ENCODE peak calls at places on chromosomes 16 and 17, in five cellular contexts. P, D, A, M and J are unnamed samples. For H3K36me3, the result is how much of the 10 kb centered on the place peaks cover.

GRCh38 chr17:56441331-56441730 is 152.2 kb upstream of the NOG start:
- DNase-seq in P (no peak), D (no peak), A (no peak), M (no peak), J (no peak)

GRCh38 chr17:82930924-82931695 is 91.3 kb upstream of the ZNF750 start:
- DNase-seq in P (no peak), D (peak), A (no peak), M (no peak), J (peak)

GRCh38 chr16:73059779-73060178 is 11.9 kb upstream of the ZFHX3 start:
- DNase-seq in P (no peak), D (no peak), A (no peak), M (no peak), J (no peak)

GRCh38 chr17:43530303-43531081 is 15.6 kb downstream of the ETV4 start:
- DNase-seq in P (peak), D (peak), A (peak), M (no peak), J (peak)

GRCh38 chr16:61901689-61902088 is 134.5 kb downstream of the CDH8 start:
- DNase-seq in P (no peak), D (no peak), A (no peak), M (no peak), J (no peak)

GRCh38 chr16:50309156-50309526 is 42.8 kb downstream of the ADCY7 start:
- DNase-seq in P (no peak), D (no peak), A (no peak), M (no peak), J (no peak)

GRCh38 chr17:8913879-8914278 is 46.4 kb upstream of the PIK3R6 start:
- DNase-seq in P (no peak), D (no peak), A (no peak), M (no peak), J (no peak)

GRCh38 chr17:46977348-46977747 is 1.7 kb downstream of the RPRML start:
- DNase-seq in P (peak), D (no peak), A (no peak), M (no peak), J (peak)

GRCh38 chr17:80864751-80865150 is 126.9 kb upstream of the CHMP6 start:
- DNase-seq in P (no peak), D (no peak), A (peak), M (no peak), J (no peak)

GRCh38 chr17:7240375-7240774 is 1.1 kb upstream of the PHF23 start:
- DNase-seq in P (no peak), D (no peak), A (no peak), M (no peak), J (no peak)

GRCh38 chr16:30533748-30534367 is 800 bp downstream of the ZNF747 start:
- DNase-seq in P (no peak), D (no peak), A (no peak), M (peak), J (no peak)

GRCh38 chr16:57231821-57232350 is 13.2 kb upstream of the ARL2BP start:
- DNase-seq in P (no peak), D (no peak), A (no peak), M (no peak), J (no peak)

DNA sequence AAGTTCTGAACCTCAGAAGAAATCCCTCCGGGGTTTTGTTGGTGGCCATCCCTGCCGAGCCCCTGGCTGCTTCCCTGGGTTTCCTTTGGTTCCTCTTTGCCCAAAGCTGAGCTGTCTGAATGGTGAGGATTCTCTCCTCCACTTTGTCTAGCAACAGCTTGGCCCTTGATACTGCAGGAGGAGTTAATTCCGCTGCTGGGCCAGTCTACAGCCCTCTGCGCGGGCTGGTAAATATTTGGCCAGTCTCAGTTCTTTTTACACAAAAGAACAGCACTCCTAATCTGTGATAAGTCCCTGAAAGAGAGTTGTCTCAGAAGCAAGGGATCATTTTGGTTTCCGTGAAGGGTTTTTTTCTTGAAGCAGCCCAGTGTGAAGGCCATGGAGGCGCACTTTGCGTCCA is 171.0 kb downstream of the RAB11FIP4 start:
- DNase-seq in P (no peak), D (no peak), A (no peak), M (no peak), J (no peak)
- H3K4me3 ChIP-seq in P (no peak), D (no peak), A (no peak), M (no peak), J (no peak)

GRCh38 chr17:32931686-32932085 is 3.7 kb downstream of the TMEM98 start:
- DNase-seq in P (no peak), D (no peak), A (no peak), M (no peak), J (no peak)

GRCh38 chr17:32936894-32937500 is 9.0 kb downstream of the TMEM98 start:
- DNase-seq in P (peak), D (peak), A (peak), M (peak), J (peak)

GRCh38 chr17:32936157-32936893 is 8.4 kb downstream of the TMEM98 start:
- DNase-seq in P (no peak), D (no peak), A (no peak), M (no peak), J (no peak)

GRCh38 chr17:32930512-32930911 is 2.6 kb downstream of the TMEM98 start:
- DNase-seq in P (no peak), D (no peak), A (no peak), M (no peak), J (no peak)

DNA sequence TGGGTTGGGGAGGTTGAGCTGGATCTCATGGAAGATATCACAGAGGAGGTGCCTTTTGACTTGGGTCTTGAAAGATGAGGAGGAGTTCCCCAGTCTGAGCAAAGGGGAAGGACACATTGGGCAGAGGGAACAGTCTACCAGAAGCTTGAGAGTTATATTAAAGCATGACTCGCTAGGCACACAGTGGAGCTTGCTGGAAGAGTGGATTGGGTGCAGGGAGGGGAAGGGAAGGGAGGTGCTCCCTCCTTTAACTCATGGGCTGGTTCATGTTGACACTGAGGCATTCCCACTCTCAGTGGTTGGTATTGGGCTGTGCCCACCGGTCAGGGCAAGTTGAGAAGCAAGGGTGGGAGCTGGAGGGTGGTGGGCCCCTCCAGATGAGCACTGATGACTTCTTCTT is 5.9 kb downstream of the TMEM98 start:
- DNase-seq in P (no peak), D (no peak), A (no peak), M (no peak), J (no peak)
- H3K36me3 ChIP-seq in P (under half), D (under half), A (under half), M (under half), J (under half)

GRCh38 chr16:17275989-17276530 is 194.7 kb downstream of the XYLT1 start:
- DNase-seq in P (no peak), D (no peak), A (no peak), M (no peak), J (no peak)

GRCh38 chr16:17275076-17275732 is 195.6 kb downstream of the XYLT1 start:
- DNase-seq in P (no peak), D (no peak), A (peak), M (no peak), J (no peak)

GRCh38 chr16:17278988-17279387 is 191.8 kb downstream of the XYLT1 start:
- DNase-seq in P (no peak), D (no peak), A (no peak), M (no peak), J (no peak)

GRCh38 chr16:17276610-17277009 is 194.2 kb downstream of the XYLT1 start:
- DNase-seq in P (no peak), D (no peak), A (no peak), M (no peak), J (no peak)

DNA sequence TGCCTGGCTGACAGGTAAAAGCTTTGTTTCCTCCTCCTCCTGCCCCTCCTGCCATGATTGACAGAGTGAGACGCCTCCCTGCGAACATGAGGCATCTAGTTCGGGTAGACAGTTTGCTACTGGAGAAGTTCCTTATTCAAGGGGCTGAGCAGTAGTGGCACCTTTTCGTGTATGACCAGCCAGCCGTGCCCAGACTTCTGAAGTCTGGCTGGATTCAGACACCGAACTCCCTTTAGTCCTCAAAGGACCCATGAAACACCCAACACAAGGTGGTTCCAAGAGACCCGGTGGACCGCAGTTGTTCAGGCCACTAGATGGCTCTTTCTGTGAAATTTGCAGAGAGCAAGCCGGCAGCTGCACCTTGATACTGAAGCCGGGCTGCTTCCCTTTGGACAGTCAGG is 192.8 kb downstream of the XYLT1 start:
- DNase-seq in P (peak), D (peak), A (peak), M (no peak), J (peak)
- TF ChIP-seq CTCF in P (peak), D (peak), A (peak), M (peak), J (peak)

GRCh38 chr16:58267524-58268243 is 27.1 kb downstream of the PRSS54 start:
- DNase-seq in P (no peak), D (no peak), A (no peak), M (no peak), J (no peak)

GRCh38 chr16:58271589-58271988 is 23.2 kb downstream of the PRSS54 start:
- DNase-seq in P (no peak), D (no peak), A (no peak), M (no peak), J (no peak)

GRCh38 chr16:58269526-58269925 is 25.3 kb downstream of the PRSS54 start:
- DNase-seq in P (no peak), D (no peak), A (no peak), M (no peak), J (no peak)

GRCh38 chr16:58272855-58273254 is 22.0 kb downstream of the PRSS54 start:
- DNase-seq in P (no peak), D (no peak), A (no peak), M (no peak), J (no peak)
- H3K4me3 ChIP-seq in P (no peak), D (no peak), A (no peak), M (no peak), J (no peak)

DNA sequence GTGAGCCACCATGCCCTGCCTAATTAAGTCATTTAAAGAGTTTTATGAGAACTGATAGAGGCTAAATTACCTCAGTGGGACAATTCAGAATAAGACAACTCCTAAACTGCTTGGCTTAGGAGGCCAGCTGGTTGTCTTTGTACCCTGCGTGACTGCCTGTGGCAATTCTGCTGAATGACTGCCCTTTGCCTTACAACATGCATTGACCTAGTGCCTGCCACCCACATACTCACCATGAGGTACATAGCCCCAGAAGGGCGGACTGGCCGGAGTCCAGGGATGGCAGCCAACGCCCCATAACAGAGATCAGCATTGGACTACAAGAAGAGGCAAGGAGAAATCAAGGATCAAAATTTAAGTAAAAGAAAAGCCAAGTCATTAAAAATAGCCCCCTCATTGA is 7.3 kb downstream of the TAT start:
- DNase-seq in P (no peak), D (no peak), A (peak), M (no peak), J (no peak)
- H3K36me3 ChIP-seq in P (under half), D (under half), A (under half), M (under half), J (under half)

DNA sequence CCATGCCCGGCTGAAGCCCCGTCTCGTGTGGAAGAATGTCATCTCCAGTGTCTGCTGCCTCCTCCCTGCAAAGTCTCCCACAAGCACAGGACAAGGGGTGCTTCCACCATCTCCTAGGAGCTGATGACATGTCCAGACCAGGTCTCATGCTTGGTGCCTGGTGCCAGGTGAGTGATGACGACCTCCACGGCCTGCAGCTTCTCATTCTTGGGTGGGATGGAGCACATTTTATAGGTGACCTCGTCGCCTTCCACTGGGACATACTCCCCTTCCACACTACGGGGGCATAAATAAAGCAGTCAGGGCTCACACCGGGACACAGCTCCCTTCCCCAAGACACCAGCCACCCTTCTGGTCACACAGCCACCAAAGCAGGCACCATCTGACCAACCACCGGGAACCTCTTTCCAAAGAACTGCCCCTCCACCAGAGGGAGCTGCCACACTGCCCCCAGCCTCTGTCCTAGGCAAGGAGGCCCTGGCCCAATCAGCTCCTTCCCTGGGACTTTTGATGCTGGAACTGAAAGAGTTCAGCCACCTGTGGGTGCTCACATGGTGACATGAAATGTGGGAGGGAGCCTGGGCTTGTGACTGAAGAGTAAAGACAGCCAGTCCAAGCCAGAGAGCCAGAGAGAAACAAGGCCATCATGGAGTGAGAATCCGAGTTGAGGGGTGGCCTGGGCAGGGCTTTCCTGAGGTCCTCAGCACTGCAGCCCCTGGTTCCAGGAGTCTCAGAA is 13.6 kb downstream of the CARHSP1 start:
- DNase-seq in P (no peak), D (no peak), A (peak), M (no peak), J (no peak)
- TF ChIP-seq CTCF in P (peak), D (no peak), A (no peak), M (peak), J (peak)

GRCh38 chr17:21573961-21574610 is 118.2 kb upstream of the KCNJ18 start:
- DNase-seq in P (no peak), D (peak), A (peak), M (no peak), J (peak)
- H3K4me3 ChIP-seq in P (no peak), D (peak), A (no peak), M (no peak), J (peak)

GRCh38 chr17:40084477-40084876 is 15.9 kb downstream of the NR1D1 start:
- DNase-seq in P (no peak), D (no peak), A (no peak), M (no peak), J (no peak)

GRCh38 chr17:40087903-40088718 is 12.3 kb downstream of the NR1D1 start:
- DNase-seq in P (no peak), D (no peak), A (no peak), M (no peak), J (no peak)

GRCh38 chr17:40087049-40087794 is 13.2 kb downstream of the NR1D1 start:
- DNase-seq in P (no peak), D (no peak), A (no peak), M (no peak), J (no peak)

GRCh38 chr17:40089085-40089895 is 11.1 kb downstream of the NR1D1 start:
- DNase-seq in P (no peak), D (no peak), A (no peak), M (no peak), J (no peak)

GRCh38 chr17:40086150-40087044 is 14.0 kb downstream of the NR1D1 start:
- DNase-seq in P (peak), D (peak), A (peak), M (no peak), J (peak)
- H3K36me3 ChIP-seq in P (half or more), D (under half), A (under half), M (under half), J (under half)